ENCODE peak calls at places on chromosomes 13 and 19, in nine cellular contexts. R is lower lobe of right lung; C is Caco-2; A is anterior cingulate cortex; T is progenitor cell of endocrine pancreas; S is activated T-cell treated with anti-CD3 and anti-CD28 coated beads, Interleukin-2, amount 50 U/mL, for 1 hour; H is NCI-H460; B is MG63; E is fibroblast of pulmonary artery. Y is an unnamed sample.

GRCh38 chr19:8334458-8335342 is 8.4 kb downstream of the KANK3 start:
- DNase-seq in H (peak; percentile 74), E (peak; percentile 72), A (no peak), R (peak; percentile 73), C (peak; percentile 80), T (peak; percentile 53), B (peak; percentile 88), S (no peak), Y (peak; percentile 68)

GRCh38 chr19:46717034-46717715 is at the start of gene PRKD2:
- DNase-seq in H (peak; percentile 49), E (peak; percentile 81), R (peak; percentile 92), S (peak; percentile 90), A (peak; percentile 76), T (peak; percentile 87), C (peak; percentile 95), B (peak; percentile 90), Y (peak; percentile 95)

GRCh38 chr13:28056970-28057712 is 43.2 kb downstream of the FLT3 start:
- DNase-seq in E (no peak), A (no peak), H (no peak), T (no peak), C (no peak), R (no peak), S (no peak), B (no peak), Y (no peak)

GRCh38 chr19:15438577-15438976 is 11.2 kb downstream of the WIZ start:
- DNase-seq in E (no peak), H (no peak), C (no peak), T (no peak), B (no peak), R (no peak), A (no peak), S (no peak), Y (no peak)

GRCh38 chr19:18122860-18123795 is 25.6 kb downstream of the MAST3 start:
- DNase-seq in R (no peak), A (peak; percentile 22), C (no peak), S (no peak), H (no peak), B (no peak), T (no peak), E (no peak), Y (no peak)

GRCh38 chr13:51380269-51380668 is 40.8 kb downstream of the SERPINE3 start:
- DNase-seq in E (peak; percentile 66), A (no peak), B (no peak), C (no peak), H (no peak), S (no peak), R (no peak), T (no peak), Y (no peak)

GRCh38 chr13:95708390-95708774 is 31.4 kb downstream of the DNAJC3 start:
- DNase-seq in E (no peak), A (no peak), R (no peak), H (no peak), B (no peak), C (no peak), T (no peak), S (no peak), Y (no peak)

GRCh38 chr13:104140557-104140956 is 1074.3 kb upstream of the SLC10A2 start:
- DNase-seq in T (no peak), H (no peak), R (no peak), B (no peak), A (no peak), S (no peak), C (no peak), E (peak; percentile 21), Y (no peak)

GRCh38 chr19:34370983-34371382 is 6.0 kb downstream of the GPI start:
- DNase-seq in R (no peak), H (no peak), S (no peak), T (no peak), B (no peak), C (no peak), A (no peak), E (no peak), Y (no peak)

GRCh38 chr19:58154287-58154678 is 3.7 kb upstream of the ZNF329 start:
- DNase-seq in R (peak; percentile 48), C (no peak), T (no peak), H (no peak), S (peak; percentile 22), E (peak; percentile 57), B (no peak), A (no peak), Y (peak; percentile 16)

GRCh38 chr13:51523082-51523518 is 61.2 kb upstream of the WDFY2 start:
- DNase-seq in S (peak; percentile 29), E (peak; percentile 79), C (no peak), A (no peak), H (peak; percentile 61), R (no peak), T (no peak), B (peak; percentile 65), Y (no peak)

GRCh38 chr13:20582026-20582425 is 15.1 kb downstream of the IFT88 start:
- DNase-seq in C (no peak), E (no peak), T (no peak), A (no peak), B (no peak), H (no peak), R (no peak), S (no peak), Y (no peak)

GRCh38 chr19:9309974-9310446 is 372 bp upstream of the ZNF699 start:
- DNase-seq in S (no peak), H (peak; percentile 78), C (no peak), E (peak; percentile 93), T (peak; percentile 76), R (peak; percentile 94), A (no peak), B (peak; percentile 94), Y (peak; percentile 77)

GRCh38 chr19:33301011-33301899 is 1.1 kb downstream of the CEBPA start:
- DNase-seq in A (no peak), B (no peak), S (no peak), E (no peak), C (no peak), T (no peak), H (no peak), R (no peak), Y (no peak)